ENCODE peak calls at places on chromosomes 6 and 20, in four cellular contexts. I, Z, P and G are unnamed samples.

GRCh38 chr20:59472059-59472458 is 132.3 kb upstream of the PHACTR3 start:
- DNase-seq in I (no peak), P (no peak), Z (no peak), G (no peak)

GRCh38 chr6:28124971-28125353 is 553 bp downstream of the ZSCAN16 start:
- DNase-seq in P (no peak), Z (no peak), I (no peak), G (no peak)

GRCh38 chr6:157912326-157912725 is 69.3 kb upstream of the SYNJ2 start:
- DNase-seq in Z (peak; percentile 92), P (no peak), I (no peak), G (no peak)

GRCh38 chr6:63640062-63640461 is 4.5 kb downstream of the PHF3 start:
- DNase-seq in Z (peak; percentile 39), P (no peak), I (no peak), G (no peak)

GRCh38 chr6:143705564-143705963 is 27.8 kb downstream of the PHACTR2 start:
- DNase-seq in Z (no peak), I (no peak), P (no peak), G (no peak)

GRCh38 chr6:157669747-157670216 is 153.3 kb upstream of the SNX9 start:
- DNase-seq in Z (peak; percentile 88), I (peak; percentile 33), P (no peak), G (no peak)

GRCh38 chr6:28474441-28475219 is 31.3 kb upstream of the ZSCAN23 start:
- DNase-seq in Z (peak; percentile 85), I (no peak), P (peak; percentile 88), G (peak; percentile 33)

GRCh38 chr20:46285072-46285471 is 23.2 kb downstream of the CDH22 start:
- DNase-seq in I (no peak), Z (no peak), P (no peak), G (no peak)

GRCh38 chr20:18739785-18740184 is 73.8 kb upstream of the SCP2D1 start:
- DNase-seq in P (no peak), Z (peak; percentile 88), I (no peak), G (no peak)

GRCh38 chr6:145096846-145097245 is 638.5 kb downstream of the EPM2A start:
- DNase-seq in P (no peak), Z (no peak), I (no peak), G (no peak)

GRCh38 chr20:34215711-34216381 is 25.4 kb upstream of the ASIP start:
- DNase-seq in Z (peak; percentile 70), I (peak; percentile 45), P (peak; percentile 64), G (peak; percentile 70)

GRCh38 chr20:43460830-43461200 is 3.1 kb downstream of the SRSF6 start:
- DNase-seq in Z (no peak), I (no peak), P (no peak), G (no peak)

GRCh38 chr6:155084431-155085123 is 89.5 kb downstream of the TIAM2 start:
- DNase-seq in Z (no peak), I (no peak), P (no peak), G (no peak)

GRCh38 chr6:147043994-147044477 is 160.2 kb upstream of the STXBP5 start:
- DNase-seq in P (no peak), I (no peak), Z (no peak), G (no peak)

GRCh38 chr20:48972816-48973215 is 51.3 kb downstream of the ARFGEF2 start:
- DNase-seq in I (no peak), Z (no peak), P (no peak), G (no peak)

GRCh38 chr20:55514498-55514897 is 490.8 kb downstream of the CBLN4 start:
- DNase-seq in I (no peak), Z (no peak), P (no peak), G (no peak)

GRCh38 chr6:6470112-6470511 is 118.4 kb upstream of the LY86 start:
- DNase-seq in Z (no peak), I (no peak), P (no peak), G (no peak)

GRCh38 chr6:153001767-153002612 is 519 bp downstream of the MTRF1L start:
- DNase-seq in P (no peak), Z (no peak), I (no peak), G (no peak)

GRCh38 chr6:122558027-122558426 is 52.2 kb upstream of the PKIB start:
- DNase-seq in P (no peak), I (no peak), Z (no peak), G (no peak)

DNA sequence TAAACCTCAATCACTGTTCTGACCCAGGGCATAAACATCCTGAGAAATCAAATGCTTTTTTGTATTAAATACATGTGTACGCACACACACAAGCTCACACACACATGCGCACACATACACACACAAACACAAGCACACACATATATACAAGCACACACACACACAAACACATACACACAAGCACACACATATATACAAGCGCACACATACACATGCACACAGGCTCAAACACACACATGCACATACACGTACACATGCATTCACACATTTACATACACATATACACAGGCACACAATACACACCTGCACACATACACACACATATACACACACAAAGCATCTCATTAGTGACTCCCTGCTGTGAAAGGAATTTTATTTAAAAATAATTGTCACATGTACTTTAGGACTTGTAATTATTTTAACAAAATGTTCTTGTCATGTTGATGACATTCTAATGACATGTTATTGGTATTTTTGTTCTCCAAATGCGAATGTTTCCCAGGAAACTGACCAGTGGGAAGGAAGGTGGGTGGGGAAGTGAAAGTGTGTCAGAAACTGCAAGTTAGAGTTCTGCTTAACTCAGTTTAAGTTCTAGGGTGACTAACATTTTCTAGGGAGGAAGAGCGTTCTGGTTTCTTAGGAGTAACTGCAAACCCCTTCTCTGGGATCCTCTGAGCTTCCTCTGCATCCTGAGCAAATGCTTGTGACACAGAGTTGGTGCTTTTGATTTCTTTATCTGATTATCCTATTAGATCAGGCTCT is 113.9 kb upstream of the ZNF217 start:
- DNase-seq in P (no peak), I (no peak), Z (no peak), G (no peak)
- H3K27ac ChIP-seq in P (no peak overlapping the region), I (no peak overlapping the region), Z (no peak overlapping the region), G (peak overlapping the region; percentile 22)

DNA sequence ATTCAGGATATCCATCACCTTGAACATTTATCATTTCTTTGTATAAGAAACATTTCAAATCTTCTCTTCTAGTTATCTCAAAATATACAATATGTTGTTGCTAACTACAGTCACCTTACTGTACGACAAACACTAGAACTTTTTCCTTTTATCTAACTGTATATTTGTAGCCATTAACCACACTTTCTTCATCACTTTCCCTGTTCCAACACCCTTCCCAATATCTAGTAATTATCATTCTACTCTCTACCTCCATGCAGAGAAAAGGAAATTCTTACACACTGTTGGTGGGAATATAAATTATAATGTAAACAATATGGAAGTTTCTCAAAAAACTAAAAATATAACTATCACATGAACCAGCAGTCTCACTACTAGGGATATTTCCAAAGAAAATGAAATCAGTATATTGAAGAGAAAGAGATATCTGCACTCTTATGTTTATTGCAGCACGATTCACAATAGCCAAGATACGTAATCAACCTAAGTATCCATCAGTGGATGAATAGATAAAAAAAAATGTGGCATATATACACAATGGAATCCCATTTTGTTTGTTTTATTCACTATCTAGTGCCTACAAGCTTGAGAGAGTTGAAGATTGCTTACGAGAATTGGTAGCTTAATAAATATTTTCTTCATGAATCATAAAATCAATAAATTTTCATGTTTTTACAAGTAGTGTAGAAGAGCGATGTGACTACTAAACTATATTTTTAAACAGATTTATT is 2.4 kb downstream of the RHAG start:
- DNase-seq in Z (no peak), P (no peak), I (no peak), G (no peak)
- H3K27ac ChIP-seq in Z (no peak overlapping the region), P (no peak overlapping the region), I (no peak overlapping the region), G (no peak overlapping the region)

GRCh38 chr6:167894965-167895364 is 68.3 kb downstream of the AFDN start:
- DNase-seq in I (no peak), P (no peak), Z (no peak), G (no peak)

GRCh38 chr6:167888098-167888497 is 61.4 kb downstream of the AFDN start:
- DNase-seq in I (no peak), Z (no peak), P (no peak), G (no peak)

GRCh38 chr6:167896648-167897047 is 69.9 kb downstream of the AFDN start:
- DNase-seq in P (no peak), I (no peak), Z (no peak), G (no peak)

GRCh38 chr6:167893416-167893815 is 66.7 kb downstream of the AFDN start:
- DNase-seq in Z (no peak), P (peak; percentile 10), I (no peak), G (no peak)

DNA sequence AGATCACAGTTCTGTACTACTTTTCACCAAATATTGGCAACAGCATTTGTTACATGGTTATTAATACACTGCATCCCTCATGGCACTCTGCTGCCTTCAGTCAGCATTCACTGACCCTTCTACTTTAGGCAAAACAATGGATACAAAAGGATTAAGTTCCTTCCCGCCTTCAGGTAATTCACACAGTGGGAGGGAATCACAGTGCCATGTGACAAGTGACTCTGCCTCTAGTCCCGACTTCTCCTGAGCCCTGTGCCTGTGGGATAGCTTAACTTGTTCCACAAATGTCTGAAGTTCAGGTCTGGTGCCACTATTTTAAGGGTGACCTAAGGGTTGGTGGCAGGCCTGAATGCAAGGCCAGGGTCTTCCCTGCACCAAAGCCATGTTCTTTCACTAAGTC is 66.1 kb downstream of the AFDN start:
- DNase-seq in I (no peak), P (no peak), Z (no peak), G (no peak)
- H3K27ac ChIP-seq in I (no peak overlapping the region), P (no peak overlapping the region), Z (no peak overlapping the region), G (no peak overlapping the region)

DNA sequence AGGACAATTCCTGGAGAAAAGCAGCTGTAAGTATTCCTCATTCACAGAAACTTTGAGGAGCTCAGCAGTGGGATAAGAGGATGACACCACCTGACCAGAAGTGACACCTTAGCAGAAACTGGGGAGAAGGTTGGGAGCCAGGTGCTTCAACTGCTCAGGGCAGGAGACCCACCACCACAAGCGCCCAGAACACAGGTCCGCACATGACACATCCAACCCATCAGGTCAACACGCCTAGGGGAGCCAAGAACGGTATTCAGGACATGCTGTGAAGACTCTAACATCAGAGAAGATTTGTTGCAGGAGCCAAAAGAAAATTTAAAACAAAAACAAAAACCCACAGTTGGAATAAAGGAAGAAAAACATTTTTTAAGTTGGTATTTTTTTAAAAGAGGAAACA is 50.5 kb downstream of the SLC23A2 start:
- DNase-seq in Z (no peak), I (no peak), P (no peak), G (no peak)
- H3K27ac ChIP-seq in Z (no peak overlapping the region), I (peak overlapping the region; percentile 76), P (no peak overlapping the region), G (no peak overlapping the region)

DNA sequence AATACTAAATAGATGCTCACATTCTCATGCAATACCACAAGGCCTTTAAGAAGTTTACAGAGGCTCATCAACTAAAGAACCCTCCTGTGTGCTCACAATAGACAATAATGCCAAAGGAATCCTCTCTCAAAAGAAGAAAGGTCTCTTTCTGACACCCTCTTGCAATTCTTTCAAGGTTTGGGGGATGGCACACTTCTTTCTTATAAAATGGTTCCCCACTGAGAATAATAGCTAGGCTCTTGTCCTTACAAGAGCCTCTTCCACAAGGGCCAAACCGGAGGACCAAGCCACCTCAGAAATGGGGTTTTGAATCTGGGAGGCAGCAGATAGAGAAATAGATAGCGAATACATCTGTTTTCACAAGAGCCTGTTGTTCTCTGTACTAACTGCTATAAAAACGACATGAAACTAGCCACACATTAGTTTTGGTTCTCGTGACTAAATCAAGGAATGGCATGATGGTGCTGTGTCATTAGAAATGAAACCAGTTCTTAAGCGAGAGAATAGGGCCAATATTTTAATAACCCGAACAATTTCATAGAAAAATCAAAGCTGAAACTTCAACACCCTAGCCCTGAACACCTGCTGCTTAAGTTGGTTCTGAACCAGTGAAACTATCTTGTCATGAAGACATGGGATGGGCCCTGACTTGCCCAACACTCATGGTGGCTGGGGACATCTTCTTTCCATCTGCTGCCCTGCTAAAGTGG is 81.1 kb downstream of the PRDM1 start:
- DNase-seq in I (no peak), P (no peak), Z (no peak), G (no peak)
- H3K27ac ChIP-seq in I (no peak overlapping the region), P (no peak overlapping the region), Z (no peak overlapping the region), G (no peak overlapping the region)